ENCODE peak calls at places on chromosome 4, in seven cellular contexts. One of them, this sample, is unnamed.

GRCh38 chr4:81030617-81031388 is at the start of gene BMP3:
- DNase-seq in SJSA1: peak; percentile 4
- DNase-seq in adipocyte: peak; percentile 69
- DNase-seq in uterus: no peak
- DNase-seq in mucosa of descending colon: peak; percentile 57
- DNase-seq in lung: peak; percentile 62
- DNase-seq in A549: peak; percentile 1
- DNase-seq in this sample: peak; percentile 20

GRCh38 chr4:8150152-8151090 is 8.2 kb downstream of the ABLIM2 start:
- DNase-seq in adipocyte: no peak
- DNase-seq in uterus: no peak
- DNase-seq in lung: no peak
- DNase-seq in SJSA1: no peak
- DNase-seq in mucosa of descending colon: peak; percentile 24
- DNase-seq in A549: peak; percentile 14
- DNase-seq in this sample: no peak

GRCh38 chr4:93770201-93770600 is 58.4 kb upstream of the ATOH1 start:
- DNase-seq in uterus: no peak
- DNase-seq in mucosa of descending colon: no peak
- DNase-seq in adipocyte: no peak
- DNase-seq in A549: no peak
- DNase-seq in lung: no peak
- DNase-seq in SJSA1: no peak
- DNase-seq in this sample: no peak

GRCh38 chr4:20638825-20639224 is 61.4 kb upstream of the PACRGL start:
- DNase-seq in uterus: no peak
- DNase-seq in adipocyte: no peak
- DNase-seq in A549: no peak
- DNase-seq in SJSA1: no peak
- DNase-seq in mucosa of descending colon: no peak
- DNase-seq in lung: no peak
- DNase-seq in this sample: no peak

GRCh38 chr4:38623260-38623659 is 40.7 kb upstream of the KLF3 start:
- DNase-seq in mucosa of descending colon: no peak
- DNase-seq in SJSA1: peak; percentile 6
- DNase-seq in lung: no peak
- DNase-seq in adipocyte: no peak
- DNase-seq in A549: no peak
- DNase-seq in uterus: no peak
- DNase-seq in this sample: no peak

GRCh38 chr4:87108142-87108546 is 112.3 kb downstream of the KLHL8 start:
- DNase-seq in mucosa of descending colon: no peak
- DNase-seq in uterus: peak; percentile 67
- DNase-seq in A549: peak; percentile 27
- DNase-seq in lung: no peak
- DNase-seq in adipocyte: peak; percentile 92
- DNase-seq in SJSA1: peak; percentile 91
- DNase-seq in this sample: no peak

GRCh38 chr4:178917756-178918155 is 1475.5 kb upstream of the AGA start:
- DNase-seq in A549: no peak
- DNase-seq in adipocyte: no peak
- DNase-seq in mucosa of descending colon: no peak
- DNase-seq in lung: no peak
- DNase-seq in SJSA1: no peak
- DNase-seq in uterus: no peak
- DNase-seq in this sample: no peak

GRCh38 chr4:86220137-86220536 is 139.7 kb downstream of the MAPK10 start:
- DNase-seq in A549: peak; percentile 39
- DNase-seq in lung: no peak
- DNase-seq in uterus: no peak
- DNase-seq in SJSA1: no peak
- DNase-seq in adipocyte: peak; percentile 14
- DNase-seq in mucosa of descending colon: no peak
- DNase-seq in this sample: no peak

GRCh38 chr4:113288691-113289090 is 239.2 kb downstream of the ANK2 start:
- DNase-seq in adipocyte: peak; percentile 3
- DNase-seq in SJSA1: no peak
- DNase-seq in lung: no peak
- DNase-seq in mucosa of descending colon: no peak
- DNase-seq in uterus: no peak
- DNase-seq in A549: no peak
- DNase-seq in this sample: no peak

GRCh38 chr4:972651-973424 is 531 bp downstream of the DGKQ start:
- DNase-seq in lung: no peak
- DNase-seq in mucosa of descending colon: peak; percentile 75
- DNase-seq in SJSA1: peak; percentile 14
- DNase-seq in uterus: no peak
- DNase-seq in A549: no peak
- DNase-seq in adipocyte: peak; percentile 64
- DNase-seq in this sample: peak; percentile 72

GRCh38 chr4:103496800-103497199 is 223.0 kb downstream of the TACR3 start:
- DNase-seq in uterus: no peak
- DNase-seq in A549: no peak
- DNase-seq in mucosa of descending colon: no peak
- DNase-seq in lung: no peak
- DNase-seq in SJSA1: no peak
- DNase-seq in adipocyte: no peak
- DNase-seq in this sample: no peak

GRCh38 chr4:118102195-118102594 is 67.9 kb downstream of the NDST3 start:
- DNase-seq in adipocyte: no peak
- DNase-seq in A549: no peak
- DNase-seq in lung: no peak
- DNase-seq in uterus: no peak
- DNase-seq in SJSA1: no peak
- DNase-seq in mucosa of descending colon: no peak
- DNase-seq in this sample: no peak
- H3K4me1 ChIP-seq in adipocyte: no peaks in the 10 kb centered on the region
- H3K4me1 ChIP-seq in A549: no peaks in the 10 kb centered on the region
- H3K4me1 ChIP-seq in lung: no peaks in the 10 kb centered on the region
- H3K4me1 ChIP-seq in uterus: no peaks in the 10 kb centered on the region
- H3K4me1 ChIP-seq in SJSA1: no peaks in the 10 kb centered on the region
- H3K4me1 ChIP-seq in mucosa of descending colon: no peaks in the 10 kb centered on the region
- H3K4me1 ChIP-seq in this sample: no peaks in the 10 kb centered on the region

GRCh38 chr4:153156263-153156662 is 48.0 kb upstream of the TRIM2 start:
- DNase-seq in mucosa of descending colon: no peak
- DNase-seq in A549: no peak
- DNase-seq in uterus: no peak
- DNase-seq in adipocyte: no peak
- DNase-seq in lung: no peak
- DNase-seq in SJSA1: no peak
- DNase-seq in this sample: no peak

GRCh38 chr4:153159728-153160221 is 44.5 kb upstream of the TRIM2 start:
- DNase-seq in lung: no peak
- DNase-seq in uterus: no peak
- DNase-seq in SJSA1: peak; percentile 90
- DNase-seq in mucosa of descending colon: no peak
- DNase-seq in adipocyte: peak; percentile 64
- DNase-seq in A549: no peak
- DNase-seq in this sample: no peak

GRCh38 chr4:153159016-153159415 is 45.2 kb upstream of the TRIM2 start:
- DNase-seq in lung: no peak
- DNase-seq in adipocyte: no peak
- DNase-seq in uterus: no peak
- DNase-seq in mucosa of descending colon: no peak
- DNase-seq in A549: no peak
- DNase-seq in SJSA1: no peak
- DNase-seq in this sample: no peak

GRCh38 chr4:153161599-153161971 is 42.7 kb upstream of the TRIM2 start:
- DNase-seq in uterus: no peak
- DNase-seq in mucosa of descending colon: no peak
- DNase-seq in A549: no peak
- DNase-seq in SJSA1: no peak
- DNase-seq in lung: no peak
- DNase-seq in adipocyte: no peak
- DNase-seq in this sample: no peak

GRCh38 chr4:153160856-153161598 is 43.2 kb upstream of the TRIM2 start:
- DNase-seq in uterus: no peak
- DNase-seq in mucosa of descending colon: no peak
- DNase-seq in SJSA1: no peak
- DNase-seq in lung: no peak
- DNase-seq in A549: no peak
- DNase-seq in adipocyte: no peak
- DNase-seq in this sample: no peak
- H3K4me1 ChIP-seq in uterus: no peaks in the 10 kb centered on the region
- H3K4me1 ChIP-seq in mucosa of descending colon: peaks cover 11% of the 10 kb centered on the region
- H3K4me1 ChIP-seq in SJSA1: peaks cover 23% of the 10 kb centered on the region
- H3K4me1 ChIP-seq in lung: no peaks in the 10 kb centered on the region
- H3K4me1 ChIP-seq in A549: peaks cover 16% of the 10 kb centered on the region
- H3K4me1 ChIP-seq in adipocyte: no peaks in the 10 kb centered on the region
- H3K4me1 ChIP-seq in this sample: no peaks in the 10 kb centered on the region

GRCh38 chr4:42489095-42489494 is 91.8 kb downstream of the SHISA3 start:
- DNase-seq in A549: no peak
- DNase-seq in mucosa of descending colon: no peak
- DNase-seq in lung: no peak
- DNase-seq in adipocyte: no peak
- DNase-seq in uterus: no peak
- DNase-seq in SJSA1: no peak
- DNase-seq in this sample: no peak
- H3K4me1 ChIP-seq in A549: no peaks in the 10 kb centered on the region
- H3K4me1 ChIP-seq in mucosa of descending colon: no peaks in the 10 kb centered on the region
- H3K4me1 ChIP-seq in lung: no peaks in the 10 kb centered on the region
- H3K4me1 ChIP-seq in adipocyte: peaks cover 3% of the 10 kb centered on the region
- H3K4me1 ChIP-seq in uterus: no peaks in the 10 kb centered on the region
- H3K4me1 ChIP-seq in SJSA1: no peaks in the 10 kb centered on the region
- H3K4me1 ChIP-seq in this sample: no peaks in the 10 kb centered on the region

GRCh38 chr4:184355111-184355604 is 119.2 kb downstream of the IRF2 start:
- DNase-seq in adipocyte: peak; percentile 71
- DNase-seq in uterus: peak; percentile 39
- DNase-seq in mucosa of descending colon: no peak
- DNase-seq in SJSA1: peak; percentile 68
- DNase-seq in A549: peak; percentile 19
- DNase-seq in lung: peak; percentile 45
- DNase-seq in this sample: no peak
- H3K4me1 ChIP-seq in adipocyte: peaks cover 9% of the 10 kb centered on the region
- H3K4me1 ChIP-seq in uterus: no peaks in the 10 kb centered on the region
- H3K4me1 ChIP-seq in mucosa of descending colon: no peaks in the 10 kb centered on the region
- H3K4me1 ChIP-seq in SJSA1: peaks cover 15% of the 10 kb centered on the region
- H3K4me1 ChIP-seq in A549: peaks cover 7% of the 10 kb centered on the region
- H3K4me1 ChIP-seq in lung: peaks cover 4% of the 10 kb centered on the region
- H3K4me1 ChIP-seq in this sample: peaks cover 6% of the 10 kb centered on the region

This sample was measured in ovary.